ENCODE peak calls at places on chromosomes 5 and 9, in four cellular contexts. N is stimulated activated CD8-positive, alpha-beta memory T cell treated with anti-CD3 and anti-CD28 coated beads, Interleukin-4, amount 100 ng/mL, for 1 hour; L is NB4; T is trophoblast cell. X is an unnamed sample.

GRCh38 chr9:36101916-36102741 is 34.4 kb upstream of the GLIPR2 start:
- DNase-seq in N (no peak), L (no peak), T (peak), X (peak)

GRCh38 chr5:121503111-121503840 is 348.4 kb upstream of the FTMT start:
- DNase-seq in N (no peak), L (peak), T (peak), X (no peak)

GRCh38 chr5:67301285-67301904 is 104.8 kb upstream of the CD180 start:
- DNase-seq in N (no peak), L (peak), T (peak), X (peak)

GRCh38 chr5:10162468-10162867 is 87.2 kb downstream of the ATPSCKMT start:
- DNase-seq in N (no peak), L (no peak), T (no peak), X (no peak)

GRCh38 chr9:134057311-134057665 is 10.5 kb downstream of the BRD3 start:
- DNase-seq in N (no peak), L (no peak), T (no peak), X (no peak)

GRCh38 chr5:54601393-54601792 is 83.8 kb downstream of the SNX18 start:
- DNase-seq in N (no peak), L (no peak), T (peak), X (no peak)

GRCh38 chr5:134371834-134372340 is 518 bp downstream of the UBE2B start:
- DNase-seq in N (no peak), L (peak), T (peak), X (no peak)

GRCh38 chr5:135997936-135998335 is 30.9 kb upstream of the TGFBI start:
- DNase-seq in N (no peak), L (no peak), T (no peak), X (no peak)

GRCh38 chr5:122775713-122776084 is 819 bp downstream of the SNX2 start:
- DNase-seq in N (no peak), L (peak), T (no peak), X (no peak)

GRCh38 chr5:172160506-172160905 is 27.5 kb downstream of the STK10 start:
- DNase-seq in N (no peak), L (no peak), T (peak), X (no peak)

GRCh38 chr9:71121275-71122168 is at the start of gene TRPM3:
- DNase-seq in N (no peak), L (no peak), T (no peak), X (no peak)

GRCh38 chr9:91395553-91396470 is 27.8 kb downstream of the NFIL3 start:
- DNase-seq in N (no peak), L (peak), T (peak), X (peak)

GRCh38 chr5:32683125-32683524 is 28.0 kb upstream of the NPR3 start:
- DNase-seq in N (no peak), L (no peak), T (no peak), X (peak)

GRCh38 chr9:250625-251024 is 36.0 kb downstream of the DOCK8 start:
- DNase-seq in N (no peak), L (no peak), T (no peak), X (no peak)

GRCh38 chr5:111197523-111197922 is 26.7 kb upstream of the CAMK4 start:
- DNase-seq in N (no peak), L (no peak), T (no peak), X (no peak)

GRCh38 chr5:26329562-26330189 is 708.7 kb downstream of the CDH9 start:
- DNase-seq in N (no peak), L (peak), T (peak), X (no peak)

GRCh38 chr9:27247756-27248155 is 49.2 kb downstream of the EQTN start:
- DNase-seq in N (no peak), L (peak), T (peak), X (no peak)

GRCh38 chr5:6472792-6473191 is 24.1 kb downstream of the UBE2QL1 start:
- DNase-seq in N (no peak), L (no peak), T (no peak), X (no peak)

GRCh38 chr5:4189317-4189716 is 593.7 kb downstream of the IRX1 start:
- DNase-seq in N (no peak), L (no peak), T (no peak), X (no peak)

GRCh38 chr5:53674114-53674513 is 113.7 kb downstream of the NDUFS4 start:
- DNase-seq in N (no peak), L (no peak), T (peak), X (no peak)

GRCh38 chr9:112174965-112175795 is at the start of gene SUSD1:
- DNase-seq in N (no peak), L (peak), T (peak), X (no peak)

GRCh38 chr5:154386952-154387629 is 58.7 kb upstream of the SAP30L start:
- DNase-seq in N (no peak), L (no peak), T (no peak), X (no peak)

GRCh38 chr5:1392801-1393565 is 48.1 kb upstream of the CLPTM1L start:
- DNase-seq in N (no peak), L (peak), T (no peak), X (no peak)

GRCh38 chr5:167642779-167643517 is 648.5 kb upstream of the WWC1 start:
- DNase-seq in N (no peak), L (no peak), T (peak), X (peak)

GRCh38 chr5:8714197-8714596 is 831.7 kb downstream of the SEMA5A start:
- DNase-seq in N (no peak), L (no peak), T (no peak), X (no peak)

GRCh38 chr5:41465493-41466171 is 44.8 kb downstream of the PLCXD3 start:
- DNase-seq in N (no peak), L (no peak), T (no peak), X (no peak)

GRCh38 chr9:76472925-76473324 is 13.9 kb downstream of the GCNT1 start:
- DNase-seq in N (no peak), L (no peak), T (no peak), X (no peak)

GRCh38 chr9:93127395-93127911 is 6.6 kb downstream of the NINJ1 start:
- DNase-seq in N (no peak), L (peak), T (no peak), X (no peak)

GRCh38 chr5:91151947-91152346 is 231.2 kb downstream of the ARRDC3 start:
- DNase-seq in N (no peak), L (peak), T (peak), X (peak)

GRCh38 chr5:179974946-179975712 is 67.4 kb upstream of the TBC1D9B start:
- DNase-seq in N (no peak), L (peak), T (peak), X (no peak)

GRCh38 chr5:90878549-90879196 is 320.1 kb downstream of the ADGRV1 start:
- DNase-seq in N (no peak), L (no peak), T (peak), X (no peak)

GRCh38 chr5:5348135-5348534 is 74.3 kb upstream of the ICE1 start:
- DNase-seq in N (no peak), L (peak), T (no peak), X (no peak)

GRCh38 chr9:34072410-34072809 is 23.7 kb upstream of the UBAP2 start:
- DNase-seq in N (no peak), L (no peak), T (peak), X (no peak)

GRCh38 chr9:97983524-97984187 is 515 bp downstream of the ANP32B start:
- DNase-seq in N (peak), L (peak), T (peak), X (no peak)